ENCODE peak calls at places on chromosomes 13 and 19, in nine cellular contexts. D, B, L, F, I, U, Z, Y and K are unnamed samples.

GRCh38 chr13:89457977-89458376 is 1786.8 kb downstream of the SLITRK5 start:
- DNase-seq in D (no peak), L (no peak), I (no peak), U (no peak), Y (no peak), F (no peak), Z (no peak), B (no peak), K (no peak)

GRCh38 chr13:29758591-29759114 is 91.8 kb downstream of the UBL3 start:
- DNase-seq in I (no peak), Z (no peak), D (no peak), Y (no peak), U (no peak), B (no peak), L (peak; percentile 52), F (no peak), K (peak; percentile 66)

GRCh38 chr13:76882431-76882830 is 3.8 kb downstream of the KCTD12 start:
- DNase-seq in Z (no peak), B (no peak), D (no peak), Y (no peak), F (no peak), I (no peak), L (no peak), U (no peak), K (no peak)

GRCh38 chr19:49718511-49718910 is 27.6 kb downstream of the CPT1C start:
- DNase-seq in I (no peak), B (no peak), Z (no peak), D (no peak), F (no peak), U (no peak), Y (no peak), L (no peak), K (no peak)

GRCh38 chr19:16673226-16673625 is 12.3 kb downstream of the TMEM38A start:
- DNase-seq in Z (no peak), Y (no peak), U (no peak), B (no peak), F (no peak), D (no peak), L (no peak), I (no peak), K (no peak)

GRCh38 chr19:10363789-10364281 is 16.5 kb downstream of the TYK2 start:
- DNase-seq in F (no peak), D (no peak), I (no peak), Y (no peak), Z (no peak), U (no peak), L (no peak), B (no peak), K (no peak)

GRCh38 chr19:2960120-2960519 is 15.3 kb upstream of the ZNF77 start:
- DNase-seq in I (no peak), L (no peak), D (no peak), B (no peak), F (no peak), U (no peak), Z (no peak), Y (no peak), K (no peak)

GRCh38 chr13:85462792-85463425 is 336.3 kb downstream of the SLITRK6 start:
- DNase-seq in F (no peak), L (no peak), Y (no peak), Z (no peak), B (no peak), U (no peak), D (no peak), I (no peak), K (no peak)

GRCh38 chr13:94301487-94301886 is 178.0 kb downstream of the DCT start:
- DNase-seq in F (no peak), B (no peak), I (no peak), U (no peak), D (no peak), Y (no peak), L (no peak), Z (no peak), K (no peak)

GRCh38 chr13:63864171-63864902 is 2448.7 kb upstream of the PCDH20 start:
- DNase-seq in F (no peak), U (no peak), L (no peak), D (no peak), Y (no peak), I (no peak), Z (no peak), B (no peak), K (no peak)

GRCh38 chr19:45911291-45911690 is 3.3 kb downstream of the NANOS2 start:
- DNase-seq in Y (no peak), D (no peak), I (no peak), L (no peak), B (no peak), U (no peak), Z (no peak), F (no peak), K (no peak)

GRCh38 chr19:45918721-45919120 is 4.1 kb upstream of the NANOS2 start:
- DNase-seq in B (no peak), D (no peak), U (no peak), Z (no peak), Y (no peak), F (no peak), I (no peak), L (no peak), K (no peak)

GRCh38 chr19:45908956-45909355 is 5.6 kb downstream of the NANOS2 start:
- DNase-seq in U (no peak), B (no peak), D (no peak), Y (no peak), L (no peak), F (no peak), Z (no peak), I (no peak), K (no peak)

GRCh38 chr19:45917421-45918091 is 3.0 kb upstream of the NANOS2 start:
- DNase-seq in Z (no peak), L (no peak), B (no peak), U (no peak), Y (no peak), F (no peak), D (no peak), I (no peak), K (no peak)

DNA sequence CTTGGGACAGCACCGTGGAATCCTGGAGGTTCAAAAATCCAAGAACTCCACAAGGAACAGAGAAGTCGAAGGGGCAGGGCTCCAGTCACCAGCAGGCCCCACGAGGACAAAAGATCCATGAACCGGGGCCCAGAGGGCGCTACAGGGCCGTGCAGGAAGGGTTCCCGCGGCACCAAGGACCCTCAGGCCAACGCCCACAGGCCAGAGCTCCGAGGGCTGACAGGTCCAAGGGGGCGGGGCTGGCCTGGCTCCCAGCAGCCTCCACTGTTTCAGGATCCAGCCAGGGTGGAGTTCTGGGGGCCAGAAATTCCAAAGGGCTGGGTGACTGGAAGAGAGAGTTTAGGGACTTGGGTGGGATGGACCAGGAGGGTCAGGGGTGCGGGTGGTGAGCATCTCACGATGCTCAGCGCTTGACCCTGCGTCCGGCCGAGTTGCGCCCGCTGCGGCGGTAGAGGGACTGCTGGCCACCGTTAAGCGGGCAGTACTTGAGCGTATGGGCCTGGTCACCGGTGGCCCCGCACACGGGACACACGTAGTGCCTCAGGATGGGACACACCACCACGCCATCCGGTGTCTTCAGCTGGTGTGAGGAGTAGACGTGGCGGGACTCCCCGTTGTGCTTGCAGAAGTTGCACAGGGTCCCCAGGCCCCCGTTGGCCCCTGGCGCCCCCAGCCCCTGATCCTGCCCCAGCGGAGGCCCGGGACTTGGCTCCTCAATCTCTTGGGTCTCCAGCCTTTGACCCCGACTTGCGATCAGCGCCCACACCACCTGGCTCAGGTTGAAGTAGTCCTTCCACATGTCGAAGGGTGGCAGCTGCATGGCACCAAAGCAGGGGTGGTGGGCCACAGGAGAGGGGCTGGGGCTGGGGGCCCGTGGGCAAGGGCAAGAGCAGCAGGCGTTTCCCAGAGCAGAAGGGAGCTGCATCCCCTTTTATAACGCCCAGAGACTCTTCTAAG is at the start of gene NANOS2:
- DNase-seq in B (no peak), Z (no peak), I (peak; percentile 66), Y (no peak), L (no peak), D (peak; percentile 58), F (no peak), U (peak; percentile 85), K (no peak)
- TF ChIP-seq CTCF in B (no peak), Z (no peak), I (no peak), Y (no peak), L (no peak), D (no peak), F (peak; percentile 33), U (peak; percentile 73), K (no peak)

GRCh38 chr19:43575156-43575950 is at the start of the genes PINLYP and XRCC1:
- DNase-seq in B (peak; percentile 80), D (peak; percentile 99), F (peak; percentile 97), L (peak; percentile 98), U (peak; percentile 98), Y (peak; percentile 97), I (peak; percentile 97), Z (peak; percentile 98), K (peak; percentile 96)
- TF ChIP-seq CTCF in B (no peak), D (no peak), F (no peak), L (no peak), U (no peak), Y (peak; percentile 23), I (no peak), Z (no peak), K (no peak)

GRCh38 chr19:6260912-6261636 is 18.7 kb downstream of the MLLT1 start:
- DNase-seq in B (no peak), D (peak; percentile 64), Z (no peak), I (peak; percentile 67), U (peak; percentile 53), Y (no peak), L (no peak), F (no peak), K (no peak)
- TF ChIP-seq CTCF in B (peak; percentile 61), D (peak; percentile 34), Z (peak; percentile 39), I (peak; percentile 69), U (peak; percentile 77), Y (peak; percentile 44), L (peak; percentile 49), F (peak; percentile 69), K (peak; percentile 26)

GRCh38 chr19:14467816-14468215 is 7.3 kb downstream of the PTGER1 start:
- DNase-seq in U (no peak), F (no peak), Y (no peak), D (no peak), B (no peak), I (no peak), L (no peak), Z (no peak), K (peak; percentile 10)
- TF ChIP-seq CTCF in U (no peak), F (no peak), Y (no peak), D (no peak), B (no peak), I (no peak), L (no peak), Z (no peak), K (no peak)

DNA sequence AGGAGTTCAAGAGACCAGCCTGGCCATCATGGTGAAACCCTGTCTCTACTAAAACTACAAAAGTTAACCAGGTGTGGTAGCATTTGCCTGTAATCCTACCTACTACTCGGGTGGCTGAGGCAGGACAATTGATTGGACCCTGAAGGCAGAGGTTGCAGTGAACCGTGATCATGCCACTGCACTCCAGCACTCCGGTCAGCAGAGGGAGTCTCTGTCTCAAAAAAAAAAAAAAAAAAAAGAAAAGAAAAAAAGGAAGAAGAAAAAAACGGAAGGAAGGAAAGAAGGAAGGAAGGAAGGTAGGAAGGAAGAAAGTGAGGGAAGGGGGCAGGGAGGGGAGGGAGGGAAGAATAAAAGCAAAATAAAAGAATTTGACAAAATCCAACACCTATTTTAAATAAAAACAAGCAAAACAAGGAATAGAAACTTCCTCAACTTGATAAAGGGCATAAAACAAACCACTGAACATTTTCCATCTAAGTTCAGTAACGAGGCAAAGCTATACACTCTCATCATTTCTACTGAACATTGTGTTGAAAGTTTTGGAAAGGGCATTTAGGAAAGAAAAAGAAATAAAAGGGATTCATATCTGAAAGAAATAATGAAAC is 411.6 kb upstream of the SLITRK5 start:
- DNase-seq in Y (no peak), B (no peak), U (peak; percentile 65), L (no peak), I (peak; percentile 47), F (no peak), Z (no peak), D (no peak), K (no peak)
- TF ChIP-seq CTCF in Y (no peak), B (no peak), U (peak; percentile 73), L (no peak), I (peak; percentile 35), F (peak; percentile 24), Z (peak; percentile 52), D (no peak), K (no peak)